ENCODE peak calls at places on chromosomes 12 and 14, in six cellular contexts. L is hypothalamus, A is mucosa of gallbladder, E is HTR-8/SVneo, Y is fibroblast of the aortic adventitia, B is SK-N-DZ. H is an unnamed sample.

GRCh38 chr12:106333756-106334155 is 23.8 kb upstream of the POLR3B start:
- DNase-seq in E (no peak), L (no peak), A (no peak), B (no peak), Y (no peak), H (no peak)

GRCh38 chr14:22781606-22782000 is 15.1 kb downstream of the OXA1L start:
- DNase-seq in E (no peak), Y (peak), B (no peak), L (no peak), A (no peak), H (peak)

GRCh38 chr12:14907953-14908352 is 22.3 kb upstream of the MGP start:
- DNase-seq in A (no peak), B (no peak), L (no peak), Y (no peak), E (no peak), H (peak)

GRCh38 chr12:132502149-132502881 is 12.4 kb downstream of the FBRSL1 start:
- DNase-seq in E (no peak), L (no peak), B (no peak), A (no peak), Y (no peak), H (no peak)

GRCh38 chr12:109513977-109514376 is 36.5 kb downstream of the UBE3B start:
- DNase-seq in Y (no peak), A (no peak), L (no peak), E (no peak), B (no peak), H (no peak)

GRCh38 chr14:22471545-22472121 is 117.4 kb downstream of the DAD1 start:
- DNase-seq in E (no peak), L (no peak), Y (no peak), B (no peak), A (peak), H (peak)

GRCh38 chr14:95222151-95222631 is 64.9 kb upstream of the DICER1 start:
- DNase-seq in A (no peak), L (no peak), B (no peak), E (peak), Y (no peak), H (no peak)

GRCh38 chr14:75487155-75487671 is 35.1 kb upstream of the BATF start:
- DNase-seq in A (no peak), B (no peak), Y (no peak), L (no peak), E (no peak), H (no peak)

GRCh38 chr12:95216704-95217376 is 427 bp downstream of the FGD6 start:
- DNase-seq in Y (no peak), A (peak), L (no peak), E (no peak), B (peak), H (no peak)

GRCh38 chr12:24709201-24709600 is 239.7 kb downstream of the BCAT1 start:
- DNase-seq in Y (peak), E (no peak), L (no peak), A (no peak), B (no peak), H (no peak)

GRCh38 chr12:124913474-124914391 is 717 bp downstream of the UBC start:
- DNase-seq in E (no peak), L (no peak), Y (peak), A (peak), B (peak), H (peak)

GRCh38 chr12:117441751-117442150 is 80.3 kb upstream of the NOS1 start:
- DNase-seq in L (peak), Y (no peak), A (peak), B (no peak), E (no peak), H (peak)

GRCh38 chr12:92324849-92325500 is 179.3 kb upstream of the BTG1 start:
- DNase-seq in Y (no peak), A (no peak), E (no peak), L (no peak), B (no peak), H (no peak)

GRCh38 chr12:121990692-121991603 is 30.7 kb upstream of the BCL7A start:
- DNase-seq in E (no peak), L (no peak), B (no peak), A (no peak), Y (no peak), H (no peak)

GRCh38 chr12:1837541-1838206 is 17.3 kb downstream of the LRTM2 start:
- DNase-seq in B (no peak), Y (no peak), L (no peak), A (no peak), E (peak), H (no peak)

GRCh38 chr12:32754101-32754500 is 1.6 kb downstream of the YARS2 start:
- DNase-seq in B (no peak), E (no peak), A (no peak), Y (peak), L (no peak), H (no peak)

GRCh38 chr12:130700492-130701401 is 15.4 kb downstream of the RIMBP2 start:
- DNase-seq in E (no peak), A (no peak), L (no peak), B (no peak), Y (no peak), H (no peak)

GRCh38 chr14:64700894-64701293 is 3.3 kb upstream of the PLEKHG3 start:
- DNase-seq in L (no peak), A (no peak), B (no peak), Y (no peak), E (no peak), H (no peak)

GRCh38 chr14:38336298-38336697 is 80.4 kb upstream of the CLEC14A start:
- DNase-seq in A (no peak), B (no peak), E (no peak), Y (peak), L (no peak), H (no peak)

GRCh38 chr12:15629108-15629507 is 160.1 kb downstream of the EPS8 start:
- DNase-seq in A (peak), E (peak), B (no peak), L (no peak), Y (peak), H (peak)

GRCh38 chr12:4274396-4274959 is 916 bp downstream of the CCND2 start:
- DNase-seq in A (no peak), B (no peak), E (no peak), Y (no peak), L (no peak), H (no peak)

GRCh38 chr12:92574046-92574783 is 128.6 kb upstream of the PLEKHG7 start:
- DNase-seq in Y (no peak), L (no peak), B (peak), E (no peak), A (no peak), H (peak)

GRCh38 chr12:55955800-55956508 is 9.9 kb downstream of the PMEL start:
- DNase-seq in A (peak), E (peak), Y (peak), B (no peak), L (no peak), H (no peak)

GRCh38 chr12:121628037-121628436 is 1.7 kb downstream of the ORAI1 start:
- DNase-seq in L (no peak), A (peak), E (no peak), B (no peak), Y (peak), H (no peak)

GRCh38 chr12:26434299-26434915 is 239.0 kb downstream of the SSPN start:
- DNase-seq in E (peak), A (peak), B (peak), Y (peak), L (no peak), H (peak)

GRCh38 chr12:126582231-126582630 is 1517.0 kb downstream of the AACS start:
- DNase-seq in E (no peak), B (no peak), A (peak), Y (peak), L (no peak), H (peak)

GRCh38 chr12:288687-289086 is 26.1 kb upstream of the SLC6A13 start:
- DNase-seq in B (no peak), A (no peak), L (no peak), E (no peak), Y (peak), H (no peak)

GRCh38 chr14:85387181-85387580 is 142.8 kb upstream of the FLRT2 start:
- DNase-seq in Y (no peak), L (no peak), E (no peak), A (no peak), B (no peak), H (no peak)

GRCh38 chr14:77067632-77068514 is 30.2 kb upstream of the CIPC start:
- DNase-seq in B (peak), L (peak), A (peak), Y (peak), E (peak), H (peak)

GRCh38 chr12:59934486-59934885 is 338.7 kb downstream of the SLC16A7 start:
- DNase-seq in Y (no peak), E (no peak), B (no peak), A (no peak), L (no peak), H (no peak)

GRCh38 chr14:55733609-55734008 is 153.6 kb downstream of the KTN1 start:
- DNase-seq in Y (no peak), L (no peak), A (no peak), B (no peak), E (no peak), H (no peak)

GRCh38 chr14:78401866-78402265 is 231.7 kb downstream of the NRXN3 start:
- DNase-seq in B (no peak), A (no peak), E (no peak), L (no peak), Y (no peak), H (no peak)

H was measured in H4.